ENCODE peak calls at places on chromosomes 1 and 21, in ten cellular contexts. U is HepG2, H is cardiac muscle cell, X is SJSA1, I is hepatocyte, E is upper lobe of right lung, L is heart left ventricle, M is sigmoid colon, R is left lung, Z is RWPE2. T is an unnamed sample. For H3K4me1 and H3K27me3, the result is how much of the 10 kb centered on the place peaks cover.

GRCh38 chr21:45524756-45525152 is 17.5 kb downstream of the SLC19A1 start:
- DNase-seq in U (no peak), H (no peak), X (no peak), I (no peak), E (no peak), L (no peak), M (peak), R (peak), Z (peak), T (no peak)

GRCh38 chr1:170819781-170820180 is 115.6 kb upstream of the MROH9 start:
- DNase-seq in U (no peak), H (no peak), X (no peak), I (no peak), E (no peak), L (no peak), M (no peak), R (no peak), Z (no peak), T (no peak)

GRCh38 chr1:166839600-166840308 is 479 bp downstream of the POGK start:
- DNase-seq in U (peak), H (peak), X (peak), I (peak), E (peak), L (peak), M (peak), R (peak), Z (no peak), T (peak)

GRCh38 chr1:2004867-2005266 is 1.3 kb upstream of the CFAP74 start:
- DNase-seq in U (no peak), H (no peak), X (no peak), I (no peak), E (no peak), L (no peak), M (no peak), R (peak), Z (peak), T (no peak)

GRCh38 chr1:40774266-40774998 is 9.2 kb upstream of the KCNQ4 start:
- DNase-seq in U (peak), H (peak), X (peak), I (peak), E (no peak), L (no peak), M (peak), R (peak), Z (no peak), T (peak)

GRCh38 chr1:201582261-201582951 is 43.5 kb downstream of the NAV1 start:
- DNase-seq in U (no peak), H (peak), X (no peak), I (peak), E (peak), L (no peak), M (peak), R (no peak), Z (no peak), T (no peak)

GRCh38 chr1:160576866-160577265 is 2.4 kb downstream of the CD84 start:
- DNase-seq in U (no peak), H (no peak), X (no peak), I (no peak), E (no peak), L (no peak), M (no peak), R (no peak), Z (no peak), T (no peak)

GRCh38 chr1:221439008-221439733 is 302.7 kb downstream of the DUSP10 start:
- DNase-seq in U (no peak), H (peak), X (peak), I (peak), E (no peak), L (no peak), M (no peak), R (no peak), Z (peak), T (peak)

GRCh38 chr1:198607714-198608113 is 31.1 kb upstream of the PTPRC start:
- DNase-seq in U (no peak), H (no peak), X (no peak), I (no peak), E (no peak), L (no peak), M (no peak), R (no peak), Z (no peak), T (no peak)

GRCh38 chr21:44349847-44350772 is 3.3 kb upstream of the TRPM2 start:
- DNase-seq in U (no peak), H (no peak), X (no peak), I (no peak), E (no peak), L (no peak), M (no peak), R (peak), Z (peak), T (no peak)

GRCh38 chr1:17258116-17258757 is 9.3 kb downstream of the PADI3 start:
- DNase-seq in U (no peak), H (no peak), X (no peak), I (no peak), E (no peak), L (no peak), M (no peak), R (peak), Z (no peak), T (no peak)

GRCh38 chr1:95117207-95118018 is at the start of gene TLCD4:
- DNase-seq in U (peak), H (peak), X (peak), I (peak), E (peak), L (peak), M (peak), R (peak), Z (peak), T (peak)

GRCh38 chr1:114002492-114003290 is 23.4 kb downstream of the OLFML3 start:
- DNase-seq in U (peak), H (peak), X (no peak), I (peak), E (no peak), L (no peak), M (no peak), R (no peak), Z (no peak), T (peak)

GRCh38 chr1:67383999-67384638 is 46.1 kb downstream of the SERBP1 start:
- DNase-seq in U (no peak), H (no peak), X (no peak), I (no peak), E (no peak), L (no peak), M (no peak), R (no peak), Z (no peak), T (no peak)

GRCh38 chr1:155873860-155874259 is 14.5 kb downstream of the SYT11 start:
- DNase-seq in U (no peak), H (peak), X (no peak), I (peak), E (no peak), L (no peak), M (no peak), R (no peak), Z (no peak), T (no peak)

GRCh38 chr21:42614811-42615342 is 38.5 kb upstream of the PDE9A start:
- DNase-seq in U (peak), H (no peak), X (no peak), I (peak), E (peak), L (no peak), M (no peak), R (no peak), Z (peak), T (no peak)

GRCh38 chr1:17109897-17110554 is 9.2 kb downstream of the PADI2 start:
- DNase-seq in U (no peak), H (no peak), X (no peak), I (peak), E (no peak), L (no peak), M (no peak), R (no peak), Z (no peak), T (peak)

GRCh38 chr1:226990133-226990716 is 50.1 kb downstream of the COQ8A start:
- DNase-seq in U (peak), H (peak), X (no peak), I (peak), E (no peak), L (no peak), M (peak), R (no peak), Z (no peak), T (no peak)

GRCh38 chr21:46227811-46228344 is 696 bp downstream of the LSS start:
- DNase-seq in U (no peak), H (no peak), X (peak), I (peak), E (no peak), L (peak), M (peak), R (peak), Z (peak), T (no peak)

GRCh38 chr1:54795841-54796468 is 5.2 kb downstream of the TTC22 start:
- DNase-seq in U (no peak), H (no peak), X (no peak), I (peak), E (no peak), L (no peak), M (no peak), R (no peak), Z (no peak), T (no peak)

GRCh38 chr1:5939268-5940060 is 52.8 kb downstream of the NPHP4 start:
- DNase-seq in U (no peak), H (no peak), X (no peak), I (no peak), E (no peak), L (no peak), M (no peak), R (no peak), Z (no peak), T (no peak)

GRCh38 chr1:48007044-48007443 is 9.9 kb upstream of the TRABD2B start:
- DNase-seq in U (peak), H (peak), X (peak), I (peak), E (no peak), L (no peak), M (no peak), R (no peak), Z (no peak), T (no peak)

GRCh38 chr1:229064320-229064908 is 206.5 kb upstream of the RAB4A start:
- DNase-seq in U (peak), H (no peak), X (peak), I (no peak), E (no peak), L (no peak), M (no peak), R (no peak), Z (no peak), T (no peak)

GRCh38 chr21:28904961-28905435 is 87.7 kb downstream of the LTN1 start:
- DNase-seq in U (no peak), H (no peak), X (no peak), I (peak), E (no peak), L (no peak), M (no peak), R (no peak), Z (no peak), T (no peak)

GRCh38 chr21:41373769-41374168 is 11.9 kb downstream of the MX2 start:
- DNase-seq in U (no peak), H (no peak), X (no peak), I (no peak), E (no peak), L (peak), M (no peak), R (no peak), Z (no peak), T (no peak)

GRCh38 chr21:34522284-34522683 is 10.3 kb upstream of the KCNE1 start:
- DNase-seq in U (peak), H (no peak), X (no peak), I (no peak), E (no peak), L (no peak), M (no peak), R (no peak), Z (no peak), T (no peak)

GRCh38 chr1:24289937-24290595 is 29.1 kb upstream of the GRHL3 start:
- DNase-seq in U (no peak), H (peak), X (peak), I (no peak), E (peak), L (peak), M (peak), R (peak), Z (peak), T (peak)

GRCh38 chr1:10639301-10640078 is 157.0 kb downstream of the CASZ1 start:
- DNase-seq in U (no peak), H (peak), X (no peak), I (no peak), E (no peak), L (no peak), M (no peak), R (no peak), Z (no peak), T (no peak)

DNA sequence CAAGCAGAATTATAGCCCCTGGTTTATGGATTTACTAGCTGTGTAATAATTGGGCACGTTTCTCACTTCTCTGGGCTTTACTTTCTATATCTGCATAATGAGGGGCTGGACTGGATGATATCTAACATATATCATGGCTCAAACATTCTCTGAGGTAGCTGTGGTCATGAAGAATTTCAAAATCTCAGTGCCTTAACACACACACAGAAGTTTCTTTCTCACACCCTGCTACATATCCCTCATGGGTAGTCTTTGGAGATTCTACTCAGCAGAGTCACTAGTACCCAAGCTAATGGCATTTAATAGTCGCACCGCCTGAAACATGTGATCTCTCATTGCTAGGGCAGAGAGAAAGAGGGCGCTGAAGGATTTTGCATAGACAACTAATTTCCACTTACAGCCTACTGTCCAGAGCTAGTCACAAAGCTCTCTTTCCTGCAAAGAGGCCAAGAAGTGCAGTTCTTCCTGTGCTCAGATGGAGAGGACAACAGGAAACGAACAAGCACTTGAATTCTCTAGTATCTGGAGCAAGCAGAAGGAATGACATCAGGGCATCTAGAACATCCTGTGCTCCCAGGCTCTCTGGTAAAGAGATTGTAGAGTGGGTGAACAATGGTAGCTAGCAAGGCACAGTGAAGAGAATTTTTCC is 183.5 kb upstream of the PTBP2 start:
- DNase-seq in U (peak), H (peak), X (no peak), I (peak), E (no peak), L (no peak), M (peak), R (no peak), Z (no peak), T (no peak)
- H3K4me1 ChIP-seq in U (under half), H (under half), X (under half), I (under half), E (under half), L (under half), M (under half), R (under half), Z (under half), T (under half)

GRCh38 chr1:38046333-38046883 is at the start of gene POU3F1:
- DNase-seq in U (no peak), H (no peak), X (no peak), I (no peak), E (no peak), L (no peak), M (no peak), R (peak), Z (no peak), T (no peak)
- H3K27me3 ChIP-seq in U (under half), H (half or more), X (half or more), I (half or more), E (under half), L (under half), M (under half), R (under half), Z (under half), T (under half)

GRCh38 chr1:178541396-178541795 is 28.5 kb downstream of the TEX35 start:
- DNase-seq in U (no peak), H (no peak), X (no peak), I (no peak), E (no peak), L (no peak), M (no peak), R (no peak), Z (no peak), T (no peak)

GRCh38 chr1:178541829-178542553 is 29.1 kb downstream of the TEX35 start:
- DNase-seq in U (peak), H (peak), X (no peak), I (peak), E (peak), L (peak), M (no peak), R (peak), Z (no peak), T (peak)

GRCh38 chr1:178539291-178539690 is 26.4 kb downstream of the TEX35 start:
- DNase-seq in U (no peak), H (peak), X (no peak), I (no peak), E (no peak), L (no peak), M (peak), R (no peak), Z (no peak), T (no peak)

GRCh38 chr1:178540204-178540603 is 27.3 kb downstream of the TEX35 start:
- DNase-seq in U (no peak), H (no peak), X (no peak), I (no peak), E (no peak), L (no peak), M (no peak), R (no peak), Z (no peak), T (no peak)

GRCh38 chr1:178540646-178541045 is 27.7 kb downstream of the TEX35 start:
- DNase-seq in U (no peak), H (peak), X (peak), I (peak), E (no peak), L (no peak), M (no peak), R (no peak), Z (no peak), T (no peak)
- H3K4me1 ChIP-seq in U (half or more), H (under half), X (under half), I (under half), E (under half), L (under half), M (under half), R (under half), Z (under half), T (under half)

DNA sequence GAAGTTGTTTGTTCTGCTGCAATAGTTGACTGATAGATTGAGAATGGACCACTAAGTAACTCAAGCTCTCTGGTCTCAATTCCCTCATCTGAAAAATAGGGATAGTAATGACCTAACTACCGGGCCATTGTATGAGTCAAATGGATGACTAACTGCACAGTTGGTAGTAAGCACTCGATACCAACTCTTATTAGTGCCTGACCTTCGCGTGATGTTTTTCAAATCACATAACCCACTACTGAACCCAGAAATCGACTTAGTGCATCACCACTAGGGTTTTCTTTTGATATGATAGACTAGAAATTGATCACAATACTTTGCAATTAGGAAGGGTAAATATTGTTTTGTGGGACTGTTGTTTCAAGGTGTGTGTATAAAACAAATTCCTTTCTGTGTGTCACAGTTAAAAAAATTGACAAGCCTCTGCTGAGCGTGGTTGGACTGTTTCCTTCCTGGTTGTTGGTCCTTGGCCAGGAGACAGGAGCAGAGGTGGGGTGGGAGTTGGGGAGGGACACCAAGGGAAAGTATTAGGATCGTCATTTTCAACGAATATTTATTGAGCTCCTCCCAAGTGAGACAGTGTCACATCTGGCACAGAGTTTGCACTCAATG is 54.0 kb upstream of the LRP8 start:
- DNase-seq in U (no peak), H (peak), X (peak), I (no peak), E (no peak), L (no peak), M (peak), R (no peak), Z (no peak), T (no peak)
- H3K27me3 ChIP-seq in U (under half), H (under half), X (under half), I (under half), E (under half), L (under half), M (under half), R (under half), Z (under half), T (under half)

DNA sequence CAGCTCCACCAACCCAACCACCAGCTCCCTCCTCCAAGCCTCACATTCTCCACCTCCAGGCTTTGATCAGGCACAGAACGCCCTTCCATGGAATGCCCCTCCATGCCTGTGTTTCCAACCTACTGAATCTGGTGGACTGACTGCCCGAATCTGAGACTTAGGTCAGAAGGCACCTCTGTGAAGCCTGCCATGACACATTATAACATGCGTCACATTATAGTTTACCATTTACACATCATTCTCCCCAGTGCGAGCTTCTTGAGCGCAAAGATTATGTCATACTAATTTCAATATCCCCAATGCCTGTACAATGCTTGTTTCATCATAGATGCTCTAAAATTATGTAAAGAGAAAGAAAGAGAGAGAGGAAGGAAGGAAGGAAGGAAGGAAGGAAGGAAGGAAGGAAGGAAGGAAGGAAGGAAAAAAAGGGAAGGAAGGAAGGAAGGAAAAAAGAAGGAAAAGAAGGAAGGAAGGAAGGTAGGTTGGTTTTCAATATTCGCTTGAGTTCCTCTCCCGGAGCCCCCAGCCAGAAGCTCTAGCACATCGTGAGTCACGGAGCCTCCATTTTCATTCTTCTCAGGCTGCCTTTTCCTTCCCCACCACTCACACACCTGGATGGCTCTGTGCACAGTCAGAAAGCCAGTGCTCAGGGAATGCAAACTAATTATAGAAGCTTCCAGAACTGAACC is 27.6 kb downstream of the LAMB3 start:
- DNase-seq in U (no peak), H (no peak), X (no peak), I (no peak), E (no peak), L (no peak), M (no peak), R (no peak), Z (no peak), T (no peak)
- H3K4me1 ChIP-seq in U (under half), H (under half), X (under half), I (under half), E (under half), L (under half), M (under half), R (under half), Z (under half), T (under half)

GRCh38 chr1:203291201-203292096 is 13.9 kb upstream of the BTG2 start:
- DNase-seq in U (peak), H (no peak), X (no peak), I (peak), E (no peak), L (no peak), M (peak), R (no peak), Z (no peak), T (no peak)

GRCh38 chr1:203299180-203299579 is 6.1 kb upstream of the BTG2 start:
- DNase-seq in U (no peak), H (no peak), X (no peak), I (no peak), E (peak), L (no peak), M (no peak), R (no peak), Z (no peak), T (no peak)

GRCh38 chr1:203300441-203301330 is 4.6 kb upstream of the BTG2 start:
- DNase-seq in U (no peak), H (no peak), X (no peak), I (no peak), E (peak), L (no peak), M (no peak), R (no peak), Z (no peak), T (no peak)

GRCh38 chr1:203296456-203297073 is 8.8 kb upstream of the BTG2 start:
- DNase-seq in U (no peak), H (peak), X (no peak), I (no peak), E (peak), L (no peak), M (no peak), R (no peak), Z (no peak), T (peak)

GRCh38 chr1:203295796-203296195 is 9.5 kb upstream of the BTG2 start:
- DNase-seq in U (no peak), H (no peak), X (no peak), I (no peak), E (peak), L (no peak), M (no peak), R (no peak), Z (no peak), T (no peak)
- H3K27me3 ChIP-seq in U (under half), H (under half), X (under half), I (under half), E (under half), L (under half), M (under half), R (under half), Z (under half), T (under half)

T was measured in SJCRH30.